ENCODE peak calls at places on chromosomes 11 and 22, in ten cellular contexts. One of them, this sample, is unnamed. For H3K4me1, the result is how much of the 10 kb centered on the place peaks cover.

GRCh38 chr22:19056951-19057401 is 65.2 kb downstream of the DGCR2 start:
- DNase-seq in colonic mucosa: no peak
- DNase-seq in kidney: peak
- DNase-seq in MM.1S: no peak
- DNase-seq in psoas muscle: no peak
- DNase-seq in mucosa of descending colon: no peak
- DNase-seq in trophoblast cell: no peak
- DNase-seq in aorta: no peak
- DNase-seq in heart right ventricle: no peak
- DNase-seq in SK-N-SH: no peak
- DNase-seq in this sample: peak

GRCh38 chr11:44814881-44815592 is 88.3 kb downstream of the TSPAN18 start:
- DNase-seq in colonic mucosa: no peak
- DNase-seq in kidney: no peak
- DNase-seq in MM.1S: no peak
- DNase-seq in psoas muscle: no peak
- DNase-seq in mucosa of descending colon: no peak
- DNase-seq in trophoblast cell: no peak
- DNase-seq in aorta: no peak
- DNase-seq in heart right ventricle: no peak
- DNase-seq in SK-N-SH: no peak
- DNase-seq in this sample: no peak

GRCh38 chr11:43957571-43957970 is 15.1 kb downstream of the C11orf96 start:
- DNase-seq in colonic mucosa: no peak
- DNase-seq in kidney: no peak
- DNase-seq in MM.1S: no peak
- DNase-seq in psoas muscle: no peak
- DNase-seq in mucosa of descending colon: no peak
- DNase-seq in trophoblast cell: no peak
- DNase-seq in aorta: no peak
- DNase-seq in heart right ventricle: no peak
- DNase-seq in SK-N-SH: no peak
- DNase-seq in this sample: no peak

GRCh38 chr11:19959210-19959609 is 201.1 kb downstream of the DBX1 start:
- DNase-seq in colonic mucosa: no peak
- DNase-seq in kidney: no peak
- DNase-seq in MM.1S: no peak
- DNase-seq in psoas muscle: no peak
- DNase-seq in mucosa of descending colon: no peak
- DNase-seq in trophoblast cell: no peak
- DNase-seq in aorta: no peak
- DNase-seq in heart right ventricle: no peak
- DNase-seq in SK-N-SH: no peak
- DNase-seq in this sample: no peak

GRCh38 chr22:37746366-37747089 is 49.7 kb downstream of the TRIOBP start:
- DNase-seq in colonic mucosa: peak
- DNase-seq in kidney: no peak
- DNase-seq in MM.1S: no peak
- DNase-seq in psoas muscle: peak
- DNase-seq in mucosa of descending colon: no peak
- DNase-seq in trophoblast cell: no peak
- DNase-seq in aorta: no peak
- DNase-seq in heart right ventricle: no peak
- DNase-seq in SK-N-SH: peak
- DNase-seq in this sample: no peak

GRCh38 chr11:10348650-10349280 is 43.9 kb downstream of the ADM start:
- DNase-seq in colonic mucosa: no peak
- DNase-seq in kidney: no peak
- DNase-seq in MM.1S: no peak
- DNase-seq in psoas muscle: no peak
- DNase-seq in mucosa of descending colon: no peak
- DNase-seq in trophoblast cell: peak
- DNase-seq in aorta: no peak
- DNase-seq in heart right ventricle: no peak
- DNase-seq in SK-N-SH: no peak
- DNase-seq in this sample: no peak

GRCh38 chr22:27866136-27867091 is 52.6 kb downstream of the PITPNB start:
- DNase-seq in colonic mucosa: no peak
- DNase-seq in kidney: no peak
- DNase-seq in MM.1S: no peak
- DNase-seq in psoas muscle: no peak
- DNase-seq in mucosa of descending colon: no peak
- DNase-seq in trophoblast cell: no peak
- DNase-seq in aorta: no peak
- DNase-seq in heart right ventricle: no peak
- DNase-seq in SK-N-SH: no peak
- DNase-seq in this sample: peak

GRCh38 chr11:125452125-125452470 is 44.0 kb downstream of the FEZ1 start:
- DNase-seq in colonic mucosa: no peak
- DNase-seq in kidney: no peak
- DNase-seq in MM.1S: no peak
- DNase-seq in psoas muscle: no peak
- DNase-seq in mucosa of descending colon: no peak
- DNase-seq in trophoblast cell: no peak
- DNase-seq in aorta: no peak
- DNase-seq in heart right ventricle: no peak
- DNase-seq in SK-N-SH: no peak
- DNase-seq in this sample: peak

GRCh38 chr22:23270798-23271596 is 90.7 kb downstream of the BCR start:
- DNase-seq in colonic mucosa: no peak
- DNase-seq in kidney: no peak
- DNase-seq in MM.1S: no peak
- DNase-seq in psoas muscle: no peak
- DNase-seq in mucosa of descending colon: no peak
- DNase-seq in trophoblast cell: no peak
- DNase-seq in aorta: no peak
- DNase-seq in heart right ventricle: no peak
- DNase-seq in SK-N-SH: no peak
- DNase-seq in this sample: no peak

GRCh38 chr22:23272371-23272770 is 92.1 kb downstream of the BCR start:
- DNase-seq in colonic mucosa: no peak
- DNase-seq in kidney: peak
- DNase-seq in MM.1S: no peak
- DNase-seq in psoas muscle: no peak
- DNase-seq in mucosa of descending colon: no peak
- DNase-seq in trophoblast cell: no peak
- DNase-seq in aorta: no peak
- DNase-seq in heart right ventricle: no peak
- DNase-seq in SK-N-SH: no peak
- DNase-seq in this sample: no peak

GRCh38 chr22:23272834-23273233 is 92.5 kb downstream of the BCR start:
- DNase-seq in colonic mucosa: no peak
- DNase-seq in kidney: peak
- DNase-seq in MM.1S: no peak
- DNase-seq in psoas muscle: no peak
- DNase-seq in mucosa of descending colon: no peak
- DNase-seq in trophoblast cell: no peak
- DNase-seq in aorta: no peak
- DNase-seq in heart right ventricle: no peak
- DNase-seq in SK-N-SH: no peak
- DNase-seq in this sample: no peak

GRCh38 chr22:23270212-23270733 is 90.0 kb downstream of the BCR start:
- DNase-seq in colonic mucosa: no peak
- DNase-seq in kidney: no peak
- DNase-seq in MM.1S: no peak
- DNase-seq in psoas muscle: no peak
- DNase-seq in mucosa of descending colon: no peak
- DNase-seq in trophoblast cell: no peak
- DNase-seq in aorta: no peak
- DNase-seq in heart right ventricle: no peak
- DNase-seq in SK-N-SH: no peak
- DNase-seq in this sample: no peak

DNA sequence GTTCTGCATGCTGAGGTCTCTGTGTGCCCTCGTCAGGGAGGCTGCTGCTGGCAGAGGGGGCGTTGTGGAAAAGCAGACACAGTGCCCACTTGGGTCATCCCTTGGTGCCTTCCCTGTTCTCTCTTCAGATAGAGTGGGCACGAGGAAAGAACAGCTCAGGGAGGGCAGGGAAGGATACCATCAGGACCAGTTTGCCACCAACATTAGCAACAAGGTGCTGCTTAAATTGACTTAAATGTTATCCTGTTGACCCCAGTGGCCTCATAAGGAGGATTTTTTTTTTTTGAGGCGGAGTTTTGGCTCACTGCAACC is 91.2 kb downstream of the BCR start:
- DNase-seq in colonic mucosa: no peak
- DNase-seq in kidney: no peak
- DNase-seq in MM.1S: no peak
- DNase-seq in psoas muscle: no peak
- DNase-seq in mucosa of descending colon: no peak
- DNase-seq in trophoblast cell: no peak
- DNase-seq in aorta: no peak
- DNase-seq in heart right ventricle: no peak
- DNase-seq in SK-N-SH: no peak
- DNase-seq in this sample: no peak
- H3K4me1 ChIP-seq in colonic mucosa: under half
- H3K4me1 ChIP-seq in kidney: under half
- H3K4me1 ChIP-seq in MM.1S: under half
- H3K4me1 ChIP-seq in psoas muscle: under half
- H3K4me1 ChIP-seq in mucosa of descending colon: under half
- H3K4me1 ChIP-seq in trophoblast cell: under half
- H3K4me1 ChIP-seq in aorta: under half
- H3K4me1 ChIP-seq in heart right ventricle: under half
- H3K4me1 ChIP-seq in SK-N-SH: under half
- H3K4me1 ChIP-seq in this sample: under half

DNA sequence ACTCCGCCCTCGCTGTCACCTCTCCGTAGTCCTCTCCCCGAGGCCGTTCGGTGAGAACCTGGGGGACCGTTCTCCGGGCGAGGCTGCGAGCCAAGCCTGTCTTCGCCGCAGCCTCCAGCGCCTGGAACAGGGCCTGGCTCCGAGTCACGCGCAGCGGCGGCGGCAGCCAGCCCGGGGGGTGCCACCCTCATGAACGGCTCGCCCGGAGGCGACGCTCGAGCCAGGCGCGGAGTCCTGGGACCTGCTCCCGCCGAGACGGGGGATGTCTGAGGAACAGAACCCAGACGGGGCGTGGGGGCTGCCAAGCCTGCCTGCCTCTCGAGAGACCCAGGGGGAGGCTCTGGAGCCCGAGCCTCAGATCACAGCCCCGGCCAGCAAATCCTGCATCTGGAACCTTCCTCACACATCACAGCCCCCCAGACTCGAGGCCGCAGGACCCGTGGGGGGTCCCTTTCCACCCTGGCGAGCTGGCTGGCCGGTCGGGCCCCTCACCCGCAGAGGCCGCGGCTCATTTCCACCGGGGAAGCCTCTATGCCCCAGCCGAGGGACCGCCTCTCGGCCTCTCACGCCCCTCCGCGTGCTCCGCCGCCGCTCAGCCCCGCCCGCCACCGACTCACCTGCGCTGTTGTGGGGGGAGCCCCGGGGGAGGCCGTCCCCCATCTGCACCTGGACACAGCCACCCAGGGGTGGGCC is 4.1 kb downstream of the SHISA8 start:
- DNase-seq in colonic mucosa: no peak
- DNase-seq in kidney: no peak
- DNase-seq in MM.1S: no peak
- DNase-seq in psoas muscle: peak
- DNase-seq in mucosa of descending colon: no peak
- DNase-seq in trophoblast cell: no peak
- DNase-seq in aorta: no peak
- DNase-seq in heart right ventricle: peak
- DNase-seq in SK-N-SH: peak
- DNase-seq in this sample: no peak
- H3K4me1 ChIP-seq in colonic mucosa: under half
- H3K4me1 ChIP-seq in kidney: under half
- H3K4me1 ChIP-seq in MM.1S: under half
- H3K4me1 ChIP-seq in psoas muscle: under half
- H3K4me1 ChIP-seq in mucosa of descending colon: under half
- H3K4me1 ChIP-seq in trophoblast cell: under half
- H3K4me1 ChIP-seq in aorta: under half
- H3K4me1 ChIP-seq in heart right ventricle: under half
- H3K4me1 ChIP-seq in SK-N-SH: under half
- H3K4me1 ChIP-seq in this sample: under half

DNA sequence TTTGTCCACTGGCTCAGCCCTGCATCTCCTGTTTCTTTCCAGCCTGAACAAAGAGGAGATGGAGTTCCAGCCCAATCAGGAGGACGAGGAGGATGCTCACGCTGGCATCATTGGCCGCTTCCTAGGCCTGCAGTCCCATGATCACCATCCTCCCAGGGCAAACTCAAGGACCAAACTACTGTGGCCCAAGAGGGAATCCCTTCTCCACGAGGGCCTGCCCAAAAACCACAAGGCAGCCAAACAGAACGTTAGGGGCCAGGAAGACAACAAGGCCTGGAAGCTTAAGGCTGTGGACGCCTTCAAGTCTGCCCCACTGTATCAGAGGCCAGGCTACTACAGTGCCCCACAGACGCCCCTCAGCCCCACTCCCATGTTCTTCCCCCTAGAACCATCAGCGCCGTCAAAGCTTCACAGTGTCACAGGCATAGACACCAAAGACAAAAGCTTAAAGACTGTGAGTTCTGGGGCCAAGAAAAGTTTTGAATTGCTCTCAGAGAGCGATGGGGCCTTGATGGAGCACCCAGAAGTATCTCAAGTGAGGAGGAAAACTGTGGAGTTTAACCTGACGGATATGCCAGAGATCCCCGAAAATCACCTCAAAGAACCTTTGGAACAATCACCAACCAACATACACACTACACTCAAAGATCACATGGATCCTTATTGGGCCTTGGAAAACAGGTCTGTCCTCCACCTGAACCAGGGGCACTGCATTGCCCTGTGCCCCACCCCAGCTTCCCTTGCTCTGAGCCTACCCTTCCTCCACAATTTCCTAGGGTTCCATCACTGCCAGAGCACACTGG is 5.0 kb downstream of the FTH1 start:
- DNase-seq in colonic mucosa: no peak
- DNase-seq in kidney: peak
- DNase-seq in MM.1S: no peak
- DNase-seq in psoas muscle: no peak
- DNase-seq in mucosa of descending colon: no peak
- DNase-seq in trophoblast cell: peak
- DNase-seq in aorta: peak
- DNase-seq in heart right ventricle: no peak
- DNase-seq in SK-N-SH: no peak
- DNase-seq in this sample: no peak
- H3K4me1 ChIP-seq in colonic mucosa: under half
- H3K4me1 ChIP-seq in kidney: under half
- H3K4me1 ChIP-seq in MM.1S: under half
- H3K4me1 ChIP-seq in psoas muscle: under half
- H3K4me1 ChIP-seq in mucosa of descending colon: under half
- H3K4me1 ChIP-seq in trophoblast cell: under half
- H3K4me1 ChIP-seq in aorta: under half
- H3K4me1 ChIP-seq in heart right ventricle: half or more
- H3K4me1 ChIP-seq in SK-N-SH: under half
- H3K4me1 ChIP-seq in this sample: under half

GRCh38 chr11:123065634-123066033 is 3.7 kb upstream of the HSPA8 start:
- DNase-seq in colonic mucosa: no peak
- DNase-seq in kidney: no peak
- DNase-seq in MM.1S: no peak
- DNase-seq in psoas muscle: no peak
- DNase-seq in mucosa of descending colon: no peak
- DNase-seq in trophoblast cell: no peak
- DNase-seq in aorta: no peak
- DNase-seq in heart right ventricle: no peak
- DNase-seq in SK-N-SH: no peak
- DNase-seq in this sample: no peak

GRCh38 chr11:123072279-123072678 is 10.3 kb upstream of the HSPA8 start:
- DNase-seq in colonic mucosa: peak
- DNase-seq in kidney: no peak
- DNase-seq in MM.1S: no peak
- DNase-seq in psoas muscle: no peak
- DNase-seq in mucosa of descending colon: no peak
- DNase-seq in trophoblast cell: peak
- DNase-seq in aorta: no peak
- DNase-seq in heart right ventricle: no peak
- DNase-seq in SK-N-SH: no peak
- DNase-seq in this sample: no peak

GRCh38 chr11:123072762-123073161 is 10.8 kb upstream of the HSPA8 start:
- DNase-seq in colonic mucosa: no peak
- DNase-seq in kidney: no peak
- DNase-seq in MM.1S: no peak
- DNase-seq in psoas muscle: no peak
- DNase-seq in mucosa of descending colon: no peak
- DNase-seq in trophoblast cell: no peak
- DNase-seq in aorta: no peak
- DNase-seq in heart right ventricle: no peak
- DNase-seq in SK-N-SH: no peak
- DNase-seq in this sample: no peak

GRCh38 chr11:123073343-123074057 is 11.6 kb upstream of the HSPA8 start:
- DNase-seq in colonic mucosa: no peak
- DNase-seq in kidney: no peak
- DNase-seq in MM.1S: no peak
- DNase-seq in psoas muscle: no peak
- DNase-seq in mucosa of descending colon: no peak
- DNase-seq in trophoblast cell: no peak
- DNase-seq in aorta: no peak
- DNase-seq in heart right ventricle: no peak
- DNase-seq in SK-N-SH: no peak
- DNase-seq in this sample: no peak

DNA sequence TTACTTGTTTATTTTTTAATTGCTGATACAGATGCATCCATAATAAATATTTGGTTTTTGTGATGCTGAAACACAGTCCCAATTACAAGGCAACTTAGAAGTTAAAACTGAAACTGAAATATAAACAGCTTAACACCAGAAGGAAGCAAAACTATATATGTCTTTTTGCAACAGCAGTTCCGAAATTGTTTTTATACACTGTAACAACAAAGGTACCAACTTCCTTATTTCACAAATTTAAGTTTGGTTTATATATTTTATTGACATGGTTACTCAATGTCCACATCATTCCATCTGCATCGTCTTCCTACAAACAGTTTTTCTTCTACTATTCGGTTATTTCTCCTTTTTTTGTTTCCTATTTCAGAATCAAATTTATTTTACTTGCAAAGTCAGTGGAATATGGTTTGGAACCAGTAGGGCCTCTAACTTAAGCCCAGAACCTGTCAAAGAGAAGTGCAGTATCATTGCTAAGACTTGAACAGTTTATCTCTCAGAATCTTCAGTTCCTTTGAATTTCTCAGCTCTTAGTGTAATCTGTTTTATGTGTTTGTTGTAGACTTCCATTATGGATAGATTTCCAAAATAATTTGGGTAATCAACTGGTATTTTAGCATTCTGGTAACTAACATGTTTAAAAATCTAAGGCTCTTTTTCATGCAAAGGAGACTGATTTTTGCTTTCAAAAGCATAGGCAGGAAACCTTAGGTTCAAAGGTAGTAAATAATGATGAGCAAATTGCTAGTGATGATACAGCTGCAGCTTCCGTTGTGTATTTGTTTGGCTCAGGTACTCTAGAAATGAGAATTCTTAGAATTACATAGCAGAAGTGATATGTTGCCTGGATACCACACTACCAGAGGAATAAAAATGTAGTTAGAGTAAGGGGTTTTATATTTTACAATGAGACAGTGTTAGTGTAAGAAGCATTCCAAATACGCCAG is 8.2 kb upstream of the HSPA8 start:
- DNase-seq in colonic mucosa: no peak
- DNase-seq in kidney: no peak
- DNase-seq in MM.1S: peak
- DNase-seq in psoas muscle: no peak
- DNase-seq in mucosa of descending colon: no peak
- DNase-seq in trophoblast cell: no peak
- DNase-seq in aorta: no peak
- DNase-seq in heart right ventricle: no peak
- DNase-seq in SK-N-SH: no peak
- DNase-seq in this sample: no peak
- H3K4me1 ChIP-seq in colonic mucosa: under half
- H3K4me1 ChIP-seq in kidney: under half
- H3K4me1 ChIP-seq in MM.1S: under half
- H3K4me1 ChIP-seq in psoas muscle: under half
- H3K4me1 ChIP-seq in mucosa of descending colon: under half
- H3K4me1 ChIP-seq in trophoblast cell: under half
- H3K4me1 ChIP-seq in aorta: under half
- H3K4me1 ChIP-seq in heart right ventricle: half or more
- H3K4me1 ChIP-seq in SK-N-SH: under half
- H3K4me1 ChIP-seq in this sample: under half

This sample was measured in sigmoid colon.